ENCODE peak calls at places on chromosomes 1 and 21, in five cellular contexts. P, D, Q, R and Z are unnamed samples.
A peak's percentile ranks its signal among the peaks of the same experiment; 100 is the strongest.

GRCh38 chr1:202698276-202698675 is 12.0 kb downstream of the SYT2 start:
- DNase-seq in P (no peak), D (no peak), Q (no peak), R (no peak), Z (no peak)

GRCh38 chr1:180594723-180595122 is 36.0 kb downstream of the OVAAL start:
- DNase-seq in P (no peak), D (no peak), Q (no peak), R (no peak), Z (no peak)

GRCh38 chr1:110460253-110461220 is 9.6 kb downstream of the PROK1 start:
- DNase-seq in P (peak; percentile 57), D (peak; percentile 83), Q (peak; percentile 78), R (peak; percentile 63), Z (peak; percentile 73)

GRCh38 chr21:41045534-41046268 is 122.3 kb upstream of the BACE2 start:
- DNase-seq in P (no peak), D (no peak), Q (no peak), R (no peak), Z (no peak)

GRCh38 chr1:243316366-243316989 is 60.6 kb downstream of the SDCCAG8 start:
- DNase-seq in P (peak; percentile 74), D (no peak), Q (no peak), R (no peak), Z (peak; percentile 90)

GRCh38 chr1:33163621-33164071 is 18.2 kb downstream of the TRIM62 start:
- DNase-seq in P (no peak), D (no peak), Q (no peak), R (peak; percentile 80), Z (no peak)

GRCh38 chr1:111738436-111739221 is 566 bp downstream of the INKA2 start:
- DNase-seq in P (peak; percentile 57), D (peak; percentile 91), Q (peak; percentile 81), R (peak; percentile 86), Z (peak; percentile 79)

GRCh38 chr1:53807916-53808315 is 30.2 kb downstream of the NDC1 start:
- DNase-seq in P (no peak), D (no peak), Q (no peak), R (peak; percentile 69), Z (no peak)

GRCh38 chr1:219521325-219521724 is 91.6 kb downstream of the ZC3H11B start:
- DNase-seq in P (no peak), D (no peak), Q (no peak), R (no peak), Z (no peak)

GRCh38 chr1:61087574-61087973 is 5.2 kb downstream of the NFIA start:
- DNase-seq in P (no peak), D (no peak), Q (no peak), R (no peak), Z (no peak)

GRCh38 chr1:81760487-81761097 is 40.1 kb upstream of the ADGRL2 start:
- DNase-seq in P (no peak), D (no peak), Q (no peak), R (no peak), Z (no peak)

GRCh38 chr1:53162621-53163020 is 20.2 kb upstream of the SLC1A7 start:
- DNase-seq in P (no peak), D (no peak), Q (no peak), R (no peak), Z (no peak)

GRCh38 chr21:45266518-45267389 is 20.9 kb downstream of the POFUT2 start:
- DNase-seq in P (peak; percentile 16), D (peak; percentile 77), Q (no peak), R (no peak), Z (no peak)

GRCh38 chr1:179826626-179827280 is 50.9 kb downstream of the TOR1AIP2 start:
- DNase-seq in P (no peak), D (peak; percentile 23), Q (no peak), R (no peak), Z (no peak)

GRCh38 chr1:206035027-206035426 is 11.3 kb upstream of the CTSE start:
- DNase-seq in P (no peak), D (no peak), Q (no peak), R (no peak), Z (no peak)

GRCh38 chr1:31984419-31985347 is 29.0 kb upstream of the KHDRBS1 start:
- DNase-seq in P (no peak), D (no peak), Q (no peak), R (no peak), Z (no peak)

GRCh38 chr1:61313906-61314422 is 231.6 kb downstream of the NFIA start:
- DNase-seq in P (no peak), D (no peak), Q (no peak), R (no peak), Z (no peak)

GRCh38 chr1:206687251-206687914 is 2.7 kb downstream of the MAPKAPK2 start:
- DNase-seq in P (no peak), D (no peak), Q (no peak), R (no peak), Z (no peak)

GRCh38 chr1:205420938-205421337 is 918 bp downstream of the LEMD1 start:
- DNase-seq in P (no peak), D (no peak), Q (no peak), R (no peak), Z (no peak)

GRCh38 chr1:189620471-189620870 is 857.2 kb downstream of the BRINP3 start:
- DNase-seq in P (no peak), D (no peak), Q (no peak), R (no peak), Z (no peak)

GRCh38 chr21:39452207-39452964 is 616 bp downstream of the SH3BGR start:
- DNase-seq in P (no peak), D (no peak), Q (no peak), R (peak; percentile 57), Z (peak; percentile 41)

GRCh38 chr21:39454949-39455668 is 3.3 kb downstream of the SH3BGR start:
- DNase-seq in P (no peak), D (no peak), Q (no peak), R (no peak), Z (no peak)

GRCh38 chr21:39453571-39454179 is 1.9 kb downstream of the SH3BGR start:
- DNase-seq in P (no peak), D (no peak), Q (no peak), R (no peak), Z (no peak)

GRCh38 chr21:39451332-39452206 is at the start of gene SH3BGR:
- DNase-seq in P (no peak), D (no peak), Q (peak; percentile 16), R (peak; percentile 38), Z (peak; percentile 55)

GRCh38 chr21:39452965-39453332 is 1.2 kb downstream of the SH3BGR start:
- DNase-seq in P (no peak), D (no peak), Q (no peak), R (no peak), Z (no peak)
- H3K27ac ChIP-seq in P (peak overlapping the region; percentile 61), D (no peak overlapping the region), Q (no peak overlapping the region), R (peak overlapping the region; percentile 59), Z (peak overlapping the region; percentile 97)

GRCh38 chr1:173038875-173039554 is 11.7 kb downstream of the TNFSF18 start:
- DNase-seq in P (no peak), D (no peak), Q (no peak), R (no peak), Z (no peak)

GRCh38 chr1:173039621-173040020 is 11.1 kb downstream of the TNFSF18 start:
- DNase-seq in P (no peak), D (no peak), Q (no peak), R (no peak), Z (no peak)

GRCh38 chr1:173042806-173043205 is 7.9 kb downstream of the TNFSF18 start:
- DNase-seq in P (no peak), D (no peak), Q (no peak), R (peak; percentile 98), Z (no peak)

GRCh38 chr1:173044656-173045055 is 6.1 kb downstream of the TNFSF18 start:
- DNase-seq in P (no peak), D (no peak), Q (no peak), R (no peak), Z (no peak)

DNA sequence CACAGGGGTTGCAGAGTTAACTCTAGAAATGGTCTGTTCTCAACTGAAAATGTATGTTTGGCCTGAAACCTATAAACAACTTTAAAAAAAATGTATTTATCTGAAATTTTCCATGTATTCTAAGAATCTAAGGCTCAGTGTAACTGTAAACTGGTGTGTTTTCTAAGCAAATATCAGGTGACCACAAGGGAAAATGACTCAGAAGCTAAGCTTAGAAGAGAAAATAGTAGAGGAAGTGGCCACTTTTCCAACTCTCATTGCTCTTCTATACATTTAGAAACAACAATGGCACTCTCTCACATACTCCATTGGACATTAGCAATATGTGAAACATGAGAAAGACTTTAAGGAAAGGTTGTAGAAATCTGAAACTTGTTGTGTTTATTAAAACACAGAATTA is 7.5 kb downstream of the TNFSF18 start:
- DNase-seq in P (no peak), D (no peak), Q (no peak), R (no peak), Z (no peak)
- H3K27ac ChIP-seq in P (no peak overlapping the region), D (no peak overlapping the region), Q (no peak overlapping the region), R (peak overlapping the region; percentile 97), Z (no peak overlapping the region)

GRCh38 chr1:18900303-18900841 is 2.0 kb downstream of the ALDH4A1 start:
- DNase-seq in P (no peak), D (no peak), Q (no peak), R (no peak), Z (no peak)

GRCh38 chr1:18902523-18903312 is at the start of gene ALDH4A1:
- DNase-seq in P (peak; percentile 94), D (peak; percentile 98), Q (peak; percentile 98), R (peak; percentile 97), Z (peak; percentile 89)

GRCh38 chr1:18901147-18901951 is 1.0 kb downstream of the ALDH4A1 start:
- DNase-seq in P (no peak), D (no peak), Q (no peak), R (no peak), Z (no peak)

GRCh38 chr1:18901952-18902522 is 318 bp downstream of the ALDH4A1 start:
- DNase-seq in P (no peak), D (no peak), Q (peak; percentile 34), R (no peak), Z (no peak)

DNA sequence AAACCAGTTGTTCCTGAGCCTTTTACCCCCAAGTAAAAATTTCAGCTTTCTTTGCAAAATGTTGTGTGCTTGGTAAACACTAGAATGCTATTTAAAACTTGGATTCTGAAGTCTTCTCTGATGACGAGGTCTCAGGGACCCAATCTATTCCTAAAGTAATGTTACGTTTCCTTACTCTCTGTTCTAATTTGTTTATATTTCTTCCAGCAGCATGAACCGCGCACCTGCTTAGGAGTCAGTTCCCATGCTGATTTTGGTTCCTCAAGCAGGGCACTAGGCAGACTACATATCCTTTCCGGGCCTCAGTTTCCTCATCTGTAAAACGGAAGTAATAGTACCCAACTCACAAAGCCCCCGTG is 937 bp upstream of the ALDH4A1 start:
- DNase-seq in P (no peak), D (no peak), Q (no peak), R (no peak), Z (no peak)
- H3K27ac ChIP-seq in P (peak overlapping the region; percentile 93), D (peak overlapping the region; percentile 88), Q (peak overlapping the region; percentile 93), R (no peak overlapping the region), Z (peak overlapping the region; percentile 83)

DNA sequence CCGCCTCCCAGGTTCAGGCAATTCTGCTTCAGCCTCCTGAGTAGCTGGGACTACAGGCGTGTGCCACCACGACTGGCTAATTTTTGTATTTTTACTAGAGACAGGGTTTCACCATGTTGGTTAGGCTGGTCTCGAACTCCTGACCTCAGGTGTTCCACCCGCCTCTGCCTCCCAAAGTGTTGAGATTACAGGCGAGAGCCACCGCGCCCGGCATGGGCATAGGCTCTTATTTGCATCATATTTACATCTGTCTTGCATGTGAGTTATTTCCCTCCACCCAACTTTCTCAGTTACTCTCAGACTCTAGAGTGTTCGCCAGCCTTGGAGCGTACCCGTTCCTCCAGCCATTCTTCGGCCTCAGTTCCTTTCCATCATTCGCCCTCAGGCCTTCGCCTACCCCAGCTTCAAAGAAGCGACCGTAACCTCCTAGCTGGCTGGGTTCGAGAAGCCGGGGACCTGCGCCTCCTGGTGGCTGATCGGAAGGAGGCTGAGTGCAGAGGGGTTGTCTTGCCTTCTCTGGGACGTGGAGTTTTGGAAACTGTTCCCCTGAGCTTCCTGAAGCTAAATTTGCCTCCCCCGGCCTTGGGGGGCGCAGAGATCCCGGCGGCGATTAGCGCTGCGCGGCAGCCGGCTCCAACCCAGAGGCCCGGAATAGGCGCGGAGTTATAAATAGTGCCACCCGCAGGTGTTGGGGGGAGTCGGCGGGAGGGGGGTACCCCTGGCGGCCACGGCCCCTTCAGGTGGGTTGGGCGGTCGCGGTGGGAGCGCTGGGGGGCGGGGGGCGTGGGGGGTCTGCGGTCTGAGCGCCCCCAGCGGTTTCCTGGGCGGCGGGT is 3.6 kb upstream of the ZBTB7B start:
- DNase-seq in P (no peak), D (peak; percentile 90), Q (peak; percentile 78), R (peak; percentile 60), Z (peak; percentile 49)
- H3K27ac ChIP-seq in P (no peak overlapping the region), D (peak overlapping the region; percentile 97), Q (peak overlapping the region; percentile 99), R (no peak overlapping the region), Z (peak overlapping the region; percentile 36)